ENCODE peak calls at places on chromosomes 5 and 9, in four cellular contexts. B is K562, R is GM12878, C is HepG2. H is an unnamed sample.

GRCh38 chr5:75656311-75657003 is 45.2 kb downstream of the ANKDD1B start:
- DNase-seq in C (no peak), R (no peak), B (no peak), H (no peak)

GRCh38 chr9:7192266-7192665 is 434.5 kb downstream of the KDM4C start:
- DNase-seq in B (no peak), R (no peak), C (no peak), H (no peak)

GRCh38 chr5:154368041-154368800 is 77.6 kb upstream of the SAP30L start:
- DNase-seq in C (peak), R (no peak), B (no peak), H (peak)

GRCh38 chr5:60649288-60649917 is 50.6 kb downstream of the DEPDC1B start:
- DNase-seq in R (peak), C (peak), B (peak), H (no peak)

GRCh38 chr5:9015250-9015936 is 530.5 kb downstream of the SEMA5A start:
- DNase-seq in C (no peak), B (no peak), R (no peak), H (no peak)

GRCh38 chr5:116626272-116626723 is 51.7 kb upstream of the SEMA6A start:
- DNase-seq in B (no peak), R (no peak), C (no peak), H (no peak)

GRCh38 chr9:119273984-119274665 is 95.1 kb downstream of the BRINP1 start:
- DNase-seq in R (no peak), B (no peak), C (no peak), H (no peak)

GRCh38 chr5:131274341-131275063 is 10.6 kb downstream of the CDC42SE2 start:
- DNase-seq in B (no peak), R (no peak), C (no peak), H (no peak)

GRCh38 chr5:139178948-139179347 is 19.2 kb downstream of the SIL1 start:
- DNase-seq in R (no peak), C (no peak), B (peak), H (no peak)

GRCh38 chr9:128635266-128636023 is 21.2 kb downstream of the DYNC2I2 start:
- DNase-seq in C (peak), R (no peak), B (peak), H (peak)

GRCh38 chr5:72302171-72302570 is 17.9 kb downstream of the MRPS27 start:
- DNase-seq in R (no peak), B (no peak), C (no peak), H (peak)

GRCh38 chr9:136159851-136160250 is 41.2 kb upstream of the TMEM250 start:
- DNase-seq in R (no peak), C (no peak), B (no peak), H (peak)

GRCh38 chr5:89816038-89816437 is 593.5 kb downstream of the CETN3 start:
- DNase-seq in R (no peak), B (no peak), C (no peak), H (no peak)

GRCh38 chr5:148831590-148832565 is 5.5 kb downstream of the ADRB2 start:
- DNase-seq in B (no peak), C (no peak), R (peak), H (no peak)

GRCh38 chr5:73157399-73158303 is 15.3 kb upstream of the TMEM174 start:
- DNase-seq in B (no peak), C (no peak), R (no peak), H (no peak)

GRCh38 chr5:68846828-68847227 is 247.0 kb upstream of the SLC30A5 start:
- DNase-seq in B (no peak), R (no peak), C (no peak), H (no peak)

GRCh38 chr5:5686356-5686755 is 263.9 kb downstream of the ICE1 start:
- DNase-seq in C (no peak), R (no peak), B (no peak), H (no peak)

GRCh38 chr5:126884269-126884819 is 107.4 kb downstream of the LMNB1 start:
- DNase-seq in R (no peak), C (no peak), B (peak), H (no peak)

GRCh38 chr9:131961496-131961880 is 118.2 kb downstream of the MED27 start:
- DNase-seq in B (no peak), R (no peak), C (no peak), H (no peak)

GRCh38 chr5:179164331-179165311 is 104.4 kb downstream of the ZNF354C start:
- DNase-seq in R (no peak), B (no peak), C (no peak), H (peak)

GRCh38 chr5:157463081-157463480 is 3.1 kb downstream of the NIPAL4 start:
- DNase-seq in C (no peak), B (no peak), R (no peak), H (no peak)

GRCh38 chr5:14672082-14672481 is 7.6 kb downstream of the OTULIN start:
- DNase-seq in C (no peak), B (no peak), R (no peak), H (no peak)

GRCh38 chr5:35487255-35488035 is 130.2 kb upstream of the SPEF2 start:
- DNase-seq in C (no peak), B (no peak), R (no peak), H (no peak)

GRCh38 chr5:122469520-122469919 is 157.5 kb downstream of the SNCAIP start:
- DNase-seq in B (no peak), C (no peak), R (no peak), H (no peak)

GRCh38 chr5:177507165-177507564 is 2.5 kb downstream of the DOK3 start:
- DNase-seq in B (no peak), R (no peak), C (peak), H (no peak)

GRCh38 chr5:113195726-113196125 is 219.1 kb downstream of the DCP2 start:
- DNase-seq in R (no peak), C (no peak), B (no peak), H (no peak)

GRCh38 chr9:5025416-5025815 is 40.3 kb downstream of the JAK2 start:
- DNase-seq in R (no peak), B (no peak), C (no peak), H (no peak)

GRCh38 chr5:40603378-40603777 is 76.3 kb upstream of the PTGER4 start:
- DNase-seq in R (no peak), C (no peak), B (no peak), H (no peak)

DNA sequence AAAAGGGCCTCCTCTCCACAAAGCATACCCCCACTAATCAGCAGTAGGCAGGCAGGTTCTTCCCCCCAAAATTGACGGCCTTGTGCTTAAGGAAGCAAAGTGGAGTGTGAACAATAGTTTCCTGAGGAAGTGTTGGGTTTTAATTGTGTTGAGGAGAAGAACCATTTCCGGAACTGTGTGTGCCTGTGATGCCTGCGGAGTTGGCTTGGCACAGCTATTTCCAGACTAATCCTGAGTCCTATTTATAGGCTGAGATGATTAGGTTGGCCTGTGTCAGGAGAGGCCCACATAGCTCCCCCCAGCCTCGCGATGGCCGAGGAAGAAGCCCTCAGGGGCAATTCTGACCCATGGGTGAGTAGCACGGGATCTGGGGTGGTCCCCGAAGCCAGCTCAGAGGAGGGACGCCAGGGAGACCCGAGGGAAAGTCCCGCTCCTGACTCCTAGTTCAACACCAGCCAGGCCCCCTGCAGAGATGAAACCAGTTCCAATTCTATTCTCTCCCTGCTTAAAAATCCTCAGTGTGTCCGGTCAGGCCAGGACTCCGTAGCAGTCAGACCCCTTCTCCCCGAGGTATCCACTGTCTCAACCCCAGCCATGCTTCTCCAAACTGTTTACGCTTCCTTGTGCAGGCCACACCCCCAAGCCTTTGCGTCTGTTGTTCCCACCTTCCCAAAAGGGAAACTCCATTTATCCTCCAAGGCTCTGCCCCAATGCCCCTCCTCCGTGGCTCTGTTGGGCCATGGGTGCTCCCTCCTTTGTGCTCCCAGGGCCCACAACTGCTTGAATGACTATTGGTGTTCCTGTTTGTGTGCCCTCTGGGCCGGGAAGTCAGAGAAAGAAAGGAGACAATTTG is 18.1 kb downstream of the GSN start:
- DNase-seq in C (no peak), R (no peak), B (peak), H (peak)
- TF ChIP-seq TCF7 in C (no peak), R (no peak), B (no peak), H (no peak)

GRCh38 chr5:176447982-176448608 is at the start of gene FAF2:
- DNase-seq in R (peak), B (peak), C (peak), H (peak)

GRCh38 chr5:176447538-176447981 is 625 bp upstream of the FAF2 start:
- DNase-seq in R (no peak), C (no peak), B (peak), H (peak)

GRCh38 chr5:176450077-176450476 is 1.9 kb downstream of the FAF2 start:
- DNase-seq in C (no peak), R (no peak), B (no peak), H (no peak)

GRCh38 chr5:176444742-176445141 is 3.4 kb upstream of the FAF2 start:
- DNase-seq in R (no peak), B (no peak), C (no peak), H (no peak)

DNA sequence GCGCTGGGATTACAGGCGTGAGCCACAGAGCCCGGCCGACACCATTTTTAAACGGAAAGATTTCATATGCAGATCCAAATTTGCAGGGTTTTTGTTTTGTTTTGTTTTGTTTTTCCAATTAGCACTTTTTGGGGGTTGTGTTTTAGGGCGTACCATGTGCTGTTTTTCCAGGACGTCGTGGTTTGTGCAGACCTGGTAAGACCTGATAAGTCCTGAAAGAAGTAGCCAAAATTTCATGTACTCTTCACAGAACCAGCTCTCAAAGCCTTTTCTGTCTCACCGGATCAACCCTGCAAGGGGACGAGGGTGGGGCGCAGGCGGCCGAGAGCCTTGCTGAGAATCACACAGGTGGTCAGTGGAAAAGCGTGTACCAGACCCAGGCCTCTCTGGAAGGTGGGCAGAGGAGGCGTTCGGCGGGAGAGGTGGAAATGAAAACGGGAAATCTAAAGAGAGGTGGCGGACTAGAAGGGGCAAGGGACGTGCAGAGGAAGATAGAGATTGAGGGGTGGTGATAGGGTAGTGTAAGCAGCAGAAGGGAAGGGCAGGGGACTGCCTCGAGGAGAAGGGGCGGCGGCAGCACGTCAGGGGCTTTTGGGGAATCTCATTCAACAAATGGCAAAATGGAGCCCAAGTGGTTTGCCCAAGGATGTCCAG is 1.2 kb upstream of the FAF2 start:
- DNase-seq in R (no peak), B (peak), C (no peak), H (peak)
- TF ChIP-seq CBFB in R (no peak), B (no peak), C (no peak), H (no peak)

DNA sequence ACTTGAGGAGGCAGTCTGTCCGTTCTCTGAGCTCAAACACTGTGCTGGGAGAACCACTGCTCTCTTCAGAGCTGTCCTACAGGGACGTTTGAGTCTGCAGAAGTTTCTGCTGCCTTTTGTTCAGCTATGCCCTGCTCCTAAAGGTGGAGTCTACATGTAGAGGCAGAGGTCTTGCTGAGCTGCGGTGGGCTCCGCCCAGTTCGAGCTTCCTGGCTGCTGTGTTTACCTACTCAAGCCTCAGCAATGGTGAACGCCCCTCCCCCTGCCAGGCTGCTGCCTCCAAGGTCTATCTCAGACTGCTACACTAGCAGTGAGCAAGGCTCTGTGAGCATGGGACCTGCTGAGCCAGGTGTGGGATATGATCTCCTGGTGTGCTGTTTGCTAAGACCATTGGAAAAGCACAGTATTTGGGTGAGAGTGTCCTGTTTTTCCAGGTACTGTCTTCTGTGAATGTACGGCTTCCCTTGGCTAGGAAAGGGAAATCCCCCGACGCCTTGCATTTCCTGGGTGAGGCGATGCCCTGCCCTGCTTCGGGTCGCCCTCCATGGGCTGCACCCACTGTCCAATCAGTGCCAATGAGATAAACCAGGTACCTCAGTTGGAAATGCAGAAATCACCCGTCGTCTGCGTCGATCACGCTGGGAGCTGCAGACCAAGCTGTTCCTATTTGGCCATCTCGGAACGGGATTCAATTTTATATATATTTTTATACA is 58.5 kb downstream of the CNTRL start:
- DNase-seq in B (peak), C (peak), R (no peak), H (peak)
- TF ChIP-seq TCF7 in B (no peak), C (no peak), R (no peak), H (no peak)

DNA sequence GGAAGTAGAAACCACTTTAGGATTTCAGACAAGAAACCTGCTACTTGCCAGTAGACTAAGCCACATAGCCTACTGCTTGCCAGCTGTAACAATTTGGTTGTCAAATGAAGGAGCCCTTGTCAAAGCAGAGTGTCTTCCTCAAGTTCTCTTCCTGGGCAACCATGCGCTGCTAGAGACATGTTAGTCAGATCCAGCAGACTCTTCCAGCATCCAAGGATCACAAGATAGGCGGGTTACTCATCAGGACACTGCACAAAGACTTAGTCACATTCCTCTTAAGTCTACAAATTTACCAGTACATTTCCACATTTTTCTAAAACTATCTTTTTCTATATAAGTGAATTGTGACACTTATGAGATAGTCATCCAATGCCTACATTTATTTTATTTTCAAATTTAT is 24.3 kb downstream of the SKIC3 start:
- DNase-seq in B (no peak), R (no peak), C (no peak), H (no peak)
- TF ChIP-seq CBFB in B (no peak), R (no peak), C (no peak), H (no peak)

GRCh38 chr5:172770374-172770674 is 671 bp downstream of the DUSP1 start:
- DNase-seq in B (no peak), R (no peak), C (no peak), H (no peak)
- TF ChIP-seq TCF7 in B (no peak), R (no peak), C (no peak), H (no peak)

DNA sequence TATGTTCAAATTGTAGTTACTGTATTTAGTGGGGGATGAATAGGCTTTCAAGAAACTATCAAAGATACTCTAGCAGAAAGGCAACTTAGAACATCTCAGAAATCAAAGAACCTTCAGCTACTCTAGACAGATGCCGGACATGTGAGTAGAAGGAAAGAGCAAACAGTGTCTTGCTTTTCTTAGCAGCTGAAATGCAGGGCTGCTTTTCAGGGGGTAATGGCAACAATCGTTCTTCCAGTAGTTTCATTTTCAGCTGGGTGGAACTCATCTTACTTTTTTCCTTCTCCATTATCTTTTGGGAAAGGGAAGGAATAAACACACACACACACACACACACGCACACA is 281.6 kb downstream of the CRB2 start:
- DNase-seq in R (no peak), B (no peak), C (no peak), H (no peak)
- TF ChIP-seq CBFB in R (no peak), B (no peak), C (no peak), H (no peak)